ENCODE peak calls at places on chromosome 18, in four cellular contexts. F is CD8-positive, alpha-beta T cell; S is CD8-positive, alpha-beta memory T cell; A is tibial artery. Z is an unnamed sample. For H3K4me1, the result is how much of the 10 kb centered on the place peaks cover.

GRCh38 chr18:68418881-68419280 is 296.0 kb downstream of the TMX3 start:
- DNase-seq in S (no peak), A (no peak), F (no peak), Z (peak)

GRCh38 chr18:44779893-44780292 is 99.2 kb downstream of the SETBP1 start:
- DNase-seq in A (no peak), S (no peak), F (no peak), Z (no peak)

GRCh38 chr18:11981633-11982366 is 493 bp downstream of the IMPA2 start:
- DNase-seq in S (no peak), A (peak), F (no peak), Z (peak)

GRCh38 chr18:14970027-14970426 is 222.1 kb downstream of the ANKRD30B start:
- DNase-seq in S (no peak), F (no peak), A (no peak), Z (peak)

GRCh38 chr18:79070486-79070885 is 1.3 kb downstream of the ATP9B start:
- DNase-seq in F (no peak), S (no peak), A (no peak), Z (no peak)

GRCh38 chr18:46621111-46621766 is 35.8 kb downstream of the LOXHD1 start:
- DNase-seq in A (no peak), F (peak), S (no peak), Z (no peak)

GRCh38 chr18:52200891-52201663 is 138.9 kb upstream of the DCC start:
- DNase-seq in F (no peak), A (no peak), S (no peak), Z (no peak)

GRCh38 chr18:42545825-42546224 is 569.7 kb downstream of the RIT2 start:
- DNase-seq in A (no peak), F (no peak), S (no peak), Z (peak)

GRCh38 chr18:73842795-73843394 is 304.7 kb downstream of the FBXO15 start:
- DNase-seq in S (peak), F (peak), A (no peak), Z (peak)

GRCh38 chr18:55839350-55839749 is 251.4 kb upstream of the TCF4 start:
- DNase-seq in S (no peak), F (no peak), A (no peak), Z (peak)

GRCh38 chr18:75128051-75128605 is 80.8 kb downstream of the PTGR3 start:
- DNase-seq in S (no peak), A (no peak), F (no peak), Z (no peak)

GRCh38 chr18:22230403-22231042 is 61.1 kb downstream of the GATA6 start:
- DNase-seq in F (no peak), S (no peak), A (no peak), Z (no peak)

GRCh38 chr18:74951165-74951760 is 257.7 kb downstream of the PTGR3 start:
- DNase-seq in A (peak), S (no peak), F (no peak), Z (peak)

GRCh38 chr18:40159141-40160017 is 1795.7 kb upstream of the PIK3C3 start:
- DNase-seq in F (no peak), A (no peak), S (no peak), Z (peak)

GRCh38 chr18:47345291-47345690 is 93.8 kb upstream of the SKOR2 start:
- DNase-seq in A (no peak), S (no peak), F (no peak), Z (no peak)

GRCh38 chr18:72783517-72783916 is 84.3 kb downstream of the NETO1 start:
- DNase-seq in S (no peak), F (no peak), A (no peak), Z (no peak)

GRCh38 chr18:445090-445489 is 55.4 kb downstream of the COLEC12 start:
- DNase-seq in F (no peak), A (no peak), S (no peak), Z (no peak)

GRCh38 chr18:3248062-3248669 is 565 bp downstream of the MYL12A start:
- DNase-seq in F (peak), S (no peak), A (no peak), Z (no peak)

GRCh38 chr18:80253871-80254492 is 6.7 kb upstream of the PARD6G start:
- DNase-seq in F (peak), A (no peak), S (no peak), Z (no peak)

GRCh38 chr18:29418136-29418535 is 1241.2 kb upstream of the CDH2 start:
- DNase-seq in S (no peak), F (no peak), A (no peak), Z (peak)

GRCh38 chr18:52313213-52313612 is 26.8 kb upstream of the DCC start:
- DNase-seq in A (no peak), S (no peak), F (no peak), Z (peak)

GRCh38 chr18:54636217-54636616 is 45.2 kb downstream of the DYNAP start:
- DNase-seq in A (no peak), F (no peak), S (no peak), Z (no peak)

GRCh38 chr18:57846258-57846657 is 43.1 kb upstream of the ATP8B1 start:
- DNase-seq in F (no peak), S (no peak), A (no peak), Z (peak)

GRCh38 chr18:79186649-79187048 is 117.5 kb downstream of the ATP9B start:
- DNase-seq in S (no peak), A (no peak), F (no peak), Z (no peak)

GRCh38 chr18:22604390-22604985 is 186.8 kb upstream of the CTAGE1 start:
- DNase-seq in S (no peak), A (peak), F (no peak), Z (peak)

GRCh38 chr18:8080092-8080491 is 513.0 kb downstream of the PTPRM start:
- DNase-seq in S (no peak), A (no peak), F (no peak), Z (no peak)

GRCh38 chr18:70469916-70470315 is 181.1 kb downstream of the SOCS6 start:
- DNase-seq in S (no peak), A (no peak), F (no peak), Z (no peak)

GRCh38 chr18:35949903-35950627 is 22.4 kb upstream of the RMP24 start:
- DNase-seq in S (peak), A (peak), F (peak), Z (peak)

GRCh38 chr18:35077937-35078336 is 36.7 kb downstream of the MAPRE2 start:
- DNase-seq in S (no peak), F (no peak), A (no peak), Z (no peak)

GRCh38 chr18:58862851-58863538 is 1.7 kb upstream of the ZNF532 start:
- DNase-seq in S (no peak), A (no peak), F (no peak), Z (peak)

GRCh38 chr18:76503999-76504398 is 9.0 kb upstream of the ZNF516 start:
- DNase-seq in F (no peak), S (no peak), A (no peak), Z (no peak)

GRCh38 chr18:74124642-74125041 is 23.0 kb downstream of the FBXO15 start:
- DNase-seq in F (no peak), S (no peak), A (no peak), Z (no peak)

GRCh38 chr18:72544092-72544886 is at the start of gene CBLN2:
- DNase-seq in F (peak), A (no peak), S (no peak), Z (peak)

GRCh38 chr18:45127395-45127794 is 446.7 kb downstream of the SETBP1 start:
- DNase-seq in A (no peak), F (no peak), S (no peak), Z (no peak)

GRCh38 chr18:54261894-54262293 is 7.4 kb upstream of the POLI start:
- DNase-seq in A (peak), F (no peak), S (no peak), Z (no peak)

GRCh38 chr18:3062798-3063563 is 50.0 kb upstream of the LPIN2 start:
- DNase-seq in F (peak), S (peak), A (peak), Z (peak)

GRCh38 chr18:48943736-48944527 is 6.8 kb downstream of the SMAD7 start:
- DNase-seq in F (peak), S (no peak), A (no peak), Z (no peak)
- H3K4me1 ChIP-seq in F (half or more), S (half or more), A (under half), Z (half or more)

GRCh38 chr18:9612989-9613388 is 1.4 kb downstream of the PPP4R1 start:
- DNase-seq in S (no peak), F (no peak), A (no peak), Z (no peak)

GRCh38 chr18:9614401-9615279 is at the start of gene PPP4R1:
- DNase-seq in F (peak), S (peak), A (peak), Z (peak)

GRCh38 chr18:9615280-9615797 is 980 bp upstream of the PPP4R1 start:
- DNase-seq in S (no peak), A (no peak), F (no peak), Z (no peak)

GRCh38 chr18:9613550-9614400 is 584 bp downstream of the PPP4R1 start:
- DNase-seq in A (peak), S (peak), F (peak), Z (peak)

DNA sequence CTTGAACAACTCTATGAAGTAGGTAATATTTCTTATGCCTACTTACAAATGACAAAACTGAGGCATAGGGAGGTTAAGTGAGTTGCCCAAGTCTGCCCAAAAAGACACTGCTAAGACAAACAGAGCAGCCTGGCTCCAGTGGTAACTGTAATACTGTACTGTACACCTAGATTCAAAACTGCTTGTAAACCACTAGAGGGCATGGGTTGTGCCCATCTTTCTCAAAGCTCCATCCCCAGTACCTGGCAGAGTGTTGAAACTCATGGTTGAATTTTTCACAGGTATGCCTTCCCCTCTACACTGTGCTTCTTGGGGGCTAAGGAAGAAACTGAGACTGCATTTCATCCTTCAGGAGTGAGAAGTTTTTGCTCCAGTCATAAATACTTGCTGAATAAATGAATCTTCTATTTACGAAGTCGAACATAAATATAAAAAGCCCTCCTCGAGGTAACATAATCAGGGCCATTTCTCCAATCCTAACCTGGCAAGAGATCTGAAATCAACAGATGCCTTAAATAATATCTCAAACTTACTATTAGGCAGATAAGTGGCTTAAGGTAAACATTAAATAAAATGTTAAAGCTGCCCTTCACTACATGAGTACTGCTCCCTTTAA is 2.0 kb downstream of the PPP4R1 start:
- DNase-seq in A (no peak), F (peak), S (peak), Z (peak)
- H3K4me1 ChIP-seq in A (under half), F (under half), S (under half), Z (half or more)

GRCh38 chr18:62739911-62740310 is 24.6 kb downstream of the PHLPP1 start:
- DNase-seq in S (no peak), A (no peak), F (no peak), Z (no peak)
- H3K4me1 ChIP-seq in S (under half), A (under half), F (under half), Z (under half)

GRCh38 chr18:32888311-32888710 is 115.5 kb upstream of the KLHL14 start:
- DNase-seq in F (no peak), S (no peak), A (no peak), Z (no peak)

GRCh38 chr18:32889620-32890593 is 117.1 kb upstream of the KLHL14 start:
- DNase-seq in A (no peak), F (no peak), S (no peak), Z (no peak)

GRCh38 chr18:32879497-32879896 is 106.7 kb upstream of the KLHL14 start:
- DNase-seq in A (no peak), S (no peak), F (no peak), Z (no peak)

GRCh38 chr18:32881009-32881408 is 108.2 kb upstream of the KLHL14 start:
- DNase-seq in F (no peak), A (no peak), S (no peak), Z (no peak)

GRCh38 chr18:32884543-32884942 is 111.7 kb upstream of the KLHL14 start:
- DNase-seq in A (no peak), S (no peak), F (no peak), Z (no peak)
- H3K4me1 ChIP-seq in A (under half), S (under half), F (under half), Z (under half)

GRCh38 chr18:6950641-6951040 is 167.0 kb downstream of the LAMA1 start:
- DNase-seq in A (no peak), S (no peak), F (no peak), Z (no peak)

GRCh38 chr18:6948238-6948637 is 169.4 kb downstream of the LAMA1 start:
- DNase-seq in S (no peak), F (no peak), A (no peak), Z (no peak)

GRCh38 chr18:6949800-6950586 is 167.6 kb downstream of the LAMA1 start:
- DNase-seq in F (no peak), A (no peak), S (no peak), Z (no peak)

GRCh38 chr18:6947328-6948030 is 170.1 kb downstream of the LAMA1 start:
- DNase-seq in F (no peak), S (no peak), A (no peak), Z (no peak)

GRCh38 chr18:6948656-6949055 is 168.9 kb downstream of the LAMA1 start:
- DNase-seq in A (no peak), S (no peak), F (no peak), Z (no peak)
- H3K4me1 ChIP-seq in A (under half), S (under half), F (under half), Z (under half)

GRCh38 chr18:13300029-13300428 is 81.5 kb downstream of the LDLRAD4 start:
- DNase-seq in A (no peak), F (no peak), S (no peak), Z (no peak)
- H3K4me1 ChIP-seq in A (under half), F (under half), S (under half), Z (under half)

DNA sequence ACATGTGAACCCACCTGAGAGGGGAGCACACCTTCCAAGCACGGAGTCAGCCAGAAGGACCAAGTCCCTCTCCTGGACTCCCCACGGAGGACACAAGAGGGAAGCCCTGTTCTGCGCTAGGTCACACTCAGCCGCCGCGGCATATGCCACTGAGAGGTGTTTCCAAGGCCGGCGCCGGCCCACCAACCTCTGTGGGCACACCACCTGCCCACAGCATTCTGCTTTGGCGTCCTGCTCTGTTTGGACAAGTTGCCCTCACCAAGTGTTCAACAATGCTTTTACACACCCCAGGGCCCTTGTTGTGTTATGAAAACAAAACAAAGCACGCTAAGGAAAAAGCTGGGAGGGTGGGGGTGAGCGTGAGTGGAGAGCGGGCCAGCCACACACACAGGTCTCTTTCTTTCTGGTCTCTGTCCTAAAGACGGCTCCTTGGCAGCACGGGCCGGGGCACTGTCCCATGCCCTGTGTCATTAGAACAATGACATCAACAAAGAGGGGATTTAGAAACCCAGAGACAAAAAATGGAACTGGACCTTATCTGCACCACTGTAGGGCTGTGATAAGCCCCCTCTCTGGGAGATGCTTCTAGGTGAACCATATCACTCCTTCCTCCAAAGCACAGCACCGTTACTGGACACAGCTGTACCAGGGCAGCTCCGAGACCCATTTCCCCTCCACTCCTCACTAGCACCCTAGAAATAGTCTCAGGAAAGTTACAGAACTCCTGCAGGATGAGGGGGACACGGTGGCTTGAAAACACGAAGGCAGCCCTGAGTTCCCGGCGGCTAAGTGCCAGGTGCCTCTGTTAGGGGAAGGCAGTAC is 17.0 kb downstream of the SMAD7 start:
- DNase-seq in S (no peak), F (no peak), A (no peak), Z (peak)
- H3K4me1 ChIP-seq in S (half or more), F (half or more), A (under half), Z (half or more)

DNA sequence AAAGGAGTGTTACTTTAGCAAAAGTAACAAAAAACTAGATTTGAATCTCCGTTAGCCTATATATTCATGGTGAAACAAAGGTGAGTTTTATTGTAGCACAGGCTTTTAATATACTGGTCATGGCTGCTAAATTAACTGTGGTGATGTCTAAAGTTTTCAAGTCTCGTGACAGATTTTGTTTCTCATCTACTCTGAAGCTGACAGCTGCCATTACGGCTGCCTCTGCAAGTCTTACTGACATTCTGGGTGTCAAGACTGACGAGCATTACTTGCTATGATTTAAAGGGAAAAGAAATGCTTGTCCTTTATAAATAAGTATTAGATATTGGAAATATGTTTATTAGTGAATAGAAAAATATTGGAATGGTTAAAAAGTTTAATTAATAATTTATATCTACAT is 207.7 kb downstream of the DSEL start:
- DNase-seq in A (no peak), S (no peak), F (no peak), Z (no peak)
- H3K4me1 ChIP-seq in A (under half), S (under half), F (under half), Z (under half)

GRCh38 chr18:10588975-10589374 is 63.1 kb downstream of the NAPG start:
- DNase-seq in S (no peak), A (no peak), F (no peak), Z (no peak)

GRCh38 chr18:10590412-10590811 is 64.6 kb downstream of the NAPG start:
- DNase-seq in F (no peak), A (no peak), S (no peak), Z (no peak)

DNA sequence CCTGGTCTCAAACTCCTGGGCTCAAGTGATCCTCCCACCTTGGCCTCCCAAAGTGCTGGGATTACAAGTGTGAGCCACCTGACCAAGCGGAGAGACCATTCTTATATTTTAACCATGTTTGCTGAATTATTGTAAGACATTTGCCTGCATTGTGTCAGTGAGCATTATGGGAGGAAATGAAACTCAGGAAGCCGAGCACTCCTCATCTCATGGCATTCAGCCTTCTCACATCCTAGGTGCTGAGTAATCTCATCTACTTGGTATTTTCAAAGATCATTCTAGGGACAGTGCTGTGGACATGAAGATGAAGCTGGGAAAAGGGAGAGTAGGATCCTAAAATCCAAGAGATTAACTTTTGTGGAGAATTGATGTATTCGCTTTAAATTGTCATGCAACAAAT is 66.1 kb downstream of the NAPG start:
- DNase-seq in F (no peak), A (no peak), S (no peak), Z (no peak)
- H3K4me1 ChIP-seq in F (under half), A (under half), S (under half), Z (under half)

Z was measured in mammary epithelial cell.